ENCODE peak calls at places on chromosomes 2 and 18, in six cellular contexts. J, V, A, O, X and B are unnamed samples.

GRCh38 chr2:46555646-46556205 is 76.4 kb downstream of the TMEM247 start:
- DNase-seq in V (no peak), J (no peak), O (no peak), X (no peak), A (no peak), B (no peak)

GRCh38 chr2:54503192-54503591 is 47.1 kb downstream of the SPTBN1 start:
- DNase-seq in J (peak), X (peak), O (peak), V (no peak), A (peak), B (peak)

GRCh38 chr18:32714571-32715148 is 58.2 kb downstream of the KLHL14 start:
- DNase-seq in A (peak), J (no peak), X (peak), V (peak), O (peak), B (peak)

GRCh38 chr2:58973831-58974281 is 732.7 kb upstream of the FANCL start:
- DNase-seq in J (no peak), A (peak), O (peak), X (no peak), V (no peak), B (no peak)

GRCh38 chr2:71720596-71721361 is 267.4 kb downstream of the DYSF start:
- DNase-seq in V (no peak), O (no peak), A (no peak), X (peak), J (no peak), B (no peak)

GRCh38 chr2:172012688-172013358 is 13.1 kb downstream of the METAP1D start:
- DNase-seq in A (no peak), J (no peak), V (no peak), O (no peak), X (peak), B (no peak)

GRCh38 chr2:231708773-231709635 is 679 bp downstream of the PTMA start:
- DNase-seq in V (no peak), J (peak), O (peak), X (no peak), A (peak), B (peak)

GRCh38 chr2:12044857-12045256 is 298.4 kb downstream of the LPIN1 start:
- DNase-seq in X (no peak), O (no peak), A (no peak), J (no peak), V (peak), B (no peak)

GRCh38 chr2:157880927-157881326 is 4.8 kb upstream of the ACVR1 start:
- DNase-seq in V (no peak), X (no peak), O (no peak), A (no peak), J (no peak), B (no peak)

GRCh38 chr2:85133751-85134254 is 611 bp downstream of the TCF7L1 start:
- DNase-seq in A (peak), V (no peak), X (no peak), O (peak), J (no peak), B (peak)

GRCh38 chr2:84631047-84631446 is 114.7 kb downstream of the DNAH6 start:
- DNase-seq in J (peak), O (peak), A (peak), V (no peak), X (peak), B (peak)

GRCh38 chr18:8660316-8660715 is 45.0 kb upstream of the MTCL1 start:
- DNase-seq in X (no peak), O (no peak), A (no peak), J (no peak), V (no peak), B (peak)

GRCh38 chr2:134917219-134917957 is 1.2 kb upstream of the CCNT2 start:
- DNase-seq in O (no peak), V (no peak), A (peak), J (no peak), X (peak), B (no peak)

GRCh38 chr18:62737474-62737873 is 22.1 kb downstream of the PHLPP1 start:
- DNase-seq in J (no peak), O (no peak), X (no peak), A (no peak), V (no peak), B (no peak)

GRCh38 chr18:45556217-45556616 is 59.1 kb upstream of the SLC14A2 start:
- DNase-seq in J (peak), A (no peak), O (no peak), X (no peak), V (no peak), B (no peak)

GRCh38 chr2:21291281-21291825 is 167.6 kb downstream of the TDRD15 start:
- DNase-seq in V (no peak), X (no peak), O (no peak), A (no peak), J (no peak), B (peak)

GRCh38 chr2:127305985-127306585 is 12.1 kb upstream of the ERCC3 start:
- DNase-seq in O (no peak), J (no peak), V (no peak), X (no peak), A (no peak), B (no peak)

GRCh38 chr2:228841877-228842276 is 429.2 kb downstream of the PID1 start:
- DNase-seq in A (no peak), V (no peak), X (no peak), O (no peak), J (no peak), B (no peak)

GRCh38 chr18:9802774-9803697 is 82.7 kb upstream of the TXNDC2 start:
- DNase-seq in X (peak), A (no peak), J (peak), O (no peak), V (no peak), B (peak)

GRCh38 chr2:157173740-157174184 is 83.7 kb upstream of the GALNT5 start:
- DNase-seq in A (peak), O (peak), V (no peak), X (no peak), J (no peak), B (peak)

GRCh38 chr2:65877331-65877791 is 445.0 kb upstream of the SPRED2 start:
- DNase-seq in J (no peak), O (no peak), X (no peak), V (no peak), A (no peak), B (peak)

GRCh38 chr2:99863236-99863913 is 279.0 kb downstream of the AFF3 start:
- DNase-seq in A (no peak), X (no peak), J (no peak), V (no peak), O (no peak), B (peak)

GRCh38 chr2:216216951-216217903 is 108.1 kb downstream of the XRCC5 start:
- DNase-seq in A (peak), V (no peak), O (peak), J (peak), X (peak), B (peak)

GRCh38 chr2:86499326-86499725 is 58.2 kb downstream of the KDM3A start:
- DNase-seq in A (peak), X (no peak), O (no peak), J (no peak), V (no peak), B (no peak)

GRCh38 chr2:96264656-96265348 is 995 bp downstream of the TMEM127 start:
- DNase-seq in X (peak), A (no peak), J (no peak), V (no peak), O (peak), B (peak)

GRCh38 chr2:198311020-198311419 is 506.6 kb downstream of the PLCL1 start:
- DNase-seq in X (peak), V (no peak), O (no peak), J (no peak), A (no peak), B (no peak)

GRCh38 chr2:198309081-198309480 is 504.7 kb downstream of the PLCL1 start:
- DNase-seq in O (no peak), J (no peak), V (no peak), X (no peak), A (no peak), B (no peak)

GRCh38 chr2:198312621-198313483 is 508.5 kb downstream of the PLCL1 start:
- DNase-seq in V (no peak), J (no peak), A (no peak), X (no peak), O (no peak), B (no peak)

GRCh38 chr2:198308368-198308767 is 504.0 kb downstream of the PLCL1 start:
- DNase-seq in X (no peak), J (no peak), V (no peak), O (no peak), A (no peak), B (no peak)

DNA sequence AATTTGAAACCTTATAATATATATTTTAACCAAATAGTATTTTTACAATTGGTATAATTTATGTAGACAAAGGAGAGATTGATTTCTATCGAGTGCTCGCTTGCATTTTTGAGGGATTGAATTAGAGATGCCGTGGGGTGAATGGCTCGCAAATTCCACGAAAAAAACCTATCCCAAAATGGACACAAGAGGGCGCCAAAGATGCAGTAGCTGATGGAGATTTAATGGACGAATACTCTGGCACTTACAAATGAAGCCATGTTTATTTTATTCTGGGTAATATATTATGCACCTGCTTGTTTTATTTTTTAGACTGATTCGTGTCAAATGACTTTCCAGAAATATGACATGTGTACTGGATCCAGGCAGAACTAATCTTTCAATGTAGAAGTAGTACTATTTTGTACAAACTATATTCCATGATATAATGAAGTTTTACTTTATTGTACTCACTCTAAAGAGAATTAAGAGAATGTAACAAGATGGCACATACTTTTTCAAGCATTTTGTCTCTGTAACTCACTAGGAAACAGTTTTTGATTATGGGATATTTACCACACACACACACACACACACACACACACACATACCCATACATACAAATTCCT is 505.4 kb downstream of the PLCL1 start:
- DNase-seq in J (peak), X (peak), O (peak), A (peak), V (no peak), B (peak)
- TF ChIP-seq SMC3 in J (peak), X (peak), O (peak), A (peak), V (peak), B (peak)

DNA sequence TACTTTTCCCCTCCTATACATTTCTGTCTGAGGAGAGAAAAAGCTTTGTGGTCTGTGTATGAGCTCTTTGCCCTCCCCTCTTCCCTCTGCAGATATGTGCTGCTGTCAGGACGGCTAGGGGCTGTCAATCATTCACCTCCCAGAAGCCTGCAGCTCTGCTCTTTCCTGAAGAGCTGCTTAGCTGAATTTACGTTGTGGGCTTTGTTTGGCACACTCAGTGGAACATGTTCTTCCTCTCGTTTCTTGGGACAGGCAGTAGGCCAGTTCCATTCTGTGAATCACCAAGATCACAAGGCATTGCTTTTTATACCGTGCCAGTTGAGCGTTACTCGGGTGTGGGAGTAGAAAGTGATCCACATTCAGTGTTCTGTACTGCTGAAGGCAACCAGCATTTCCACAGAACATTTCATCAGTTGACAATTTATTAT is 136.7 kb downstream of the LAMA3 start:
- DNase-seq in V (no peak), J (no peak), A (no peak), O (no peak), X (no peak), B (peak)
- TF ChIP-seq SMC3 in V (no peak), J (no peak), A (no peak), O (no peak), X (no peak), B (no peak)

GRCh38 chr18:11308499-11308898 is 159.1 kb upstream of the PIEZO2 start:
- DNase-seq in X (no peak), J (no peak), O (no peak), V (no peak), A (no peak), B (peak)

GRCh38 chr18:11310476-11311086 is 161.2 kb upstream of the PIEZO2 start:
- DNase-seq in O (peak), A (peak), X (peak), J (peak), V (no peak), B (peak)

GRCh38 chr18:11307716-11308115 is 158.3 kb upstream of the PIEZO2 start:
- DNase-seq in J (no peak), X (no peak), A (no peak), V (no peak), O (no peak), B (no peak)

GRCh38 chr18:11305507-11305906 is 156.1 kb upstream of the PIEZO2 start:
- DNase-seq in O (no peak), A (no peak), J (no peak), X (no peak), V (no peak), B (no peak)

GRCh38 chr18:11309172-11309571 is 159.8 kb upstream of the PIEZO2 start:
- DNase-seq in V (no peak), A (peak), X (peak), O (no peak), J (no peak), B (no peak)
- TF ChIP-seq SMC3 in V (no peak), A (no peak), X (no peak), O (peak), J (no peak), B (peak)

DNA sequence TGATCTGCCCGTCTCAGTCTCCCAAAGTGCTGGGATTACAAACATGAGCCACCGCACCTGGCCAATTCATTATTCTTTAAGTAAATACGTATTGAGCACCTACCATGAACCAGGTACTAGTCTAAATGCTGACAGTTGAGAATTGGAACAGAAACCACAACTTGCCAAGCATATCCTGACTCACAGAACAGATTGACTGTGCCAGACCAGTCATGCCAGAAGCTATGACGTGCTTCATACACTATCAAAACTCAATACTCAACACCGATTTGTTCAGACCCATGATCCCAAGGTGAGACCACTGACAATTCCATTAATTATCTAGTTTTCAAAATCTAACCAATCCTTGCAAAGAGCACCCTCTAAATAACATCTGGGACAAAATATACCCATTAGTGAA is 148.6 kb downstream of the B3GNT2 start:
- DNase-seq in A (no peak), J (no peak), X (no peak), V (peak), O (no peak), B (no peak)
- TF ChIP-seq SMC3 in A (no peak), J (no peak), X (no peak), V (no peak), O (no peak), B (no peak)

DNA sequence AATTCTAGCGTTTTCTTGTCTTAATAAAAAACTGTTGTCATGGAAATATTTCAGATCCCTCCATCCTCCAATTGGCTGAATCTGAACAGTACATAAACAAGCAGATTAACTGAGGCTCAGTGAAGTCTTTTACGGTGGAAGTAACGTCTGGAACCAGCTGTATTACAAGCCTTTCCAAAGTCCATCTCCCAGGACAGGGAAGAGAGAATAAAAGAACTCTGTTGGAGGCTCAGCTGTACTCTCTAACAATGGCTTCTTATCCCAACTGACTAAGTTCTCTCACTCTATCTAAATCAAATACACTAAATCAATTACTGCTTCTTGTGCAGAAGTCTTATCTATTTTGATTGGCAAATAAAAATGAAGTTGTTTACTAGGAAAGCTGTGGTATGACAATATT is 19.9 kb upstream of the NEDD4L start:
- DNase-seq in X (peak), O (no peak), V (no peak), J (no peak), A (no peak), B (no peak)
- TF ChIP-seq SMC3 in X (no peak), O (no peak), V (no peak), J (no peak), A (no peak), B (no peak)

DNA sequence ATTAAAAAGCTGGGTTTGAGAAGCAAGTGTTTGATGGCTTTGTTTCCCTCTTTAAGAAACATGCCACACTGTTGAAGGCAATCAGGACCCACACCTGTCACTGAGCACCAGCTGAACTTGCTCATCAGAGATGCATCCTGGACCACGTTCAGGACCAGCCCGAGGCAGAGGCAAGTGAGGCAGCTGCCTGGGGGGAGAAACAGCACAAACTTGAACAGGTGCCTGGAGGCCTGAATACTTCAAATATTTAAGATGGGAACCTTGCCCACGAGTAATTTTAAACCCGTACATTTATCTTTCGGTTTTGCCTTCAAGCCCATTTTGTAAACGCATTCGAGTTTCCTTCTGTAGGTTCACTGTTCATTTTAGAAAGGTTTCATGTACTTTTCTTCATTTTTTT is 421.3 kb downstream of the NYAP2 start:
- DNase-seq in V (no peak), J (no peak), O (no peak), X (no peak), A (no peak), B (no peak)
- TF ChIP-seq SMC3 in V (no peak), J (no peak), O (no peak), X (no peak), A (no peak), B (no peak)

GRCh38 chr2:101159526-101159925 is 8.3 kb upstream of the TBC1D8 start:
- DNase-seq in V (no peak), O (no peak), X (no peak), A (no peak), J (no peak), B (no peak)

GRCh38 chr2:101162561-101163330 is 11.6 kb upstream of the TBC1D8 start:
- DNase-seq in X (no peak), A (no peak), V (no peak), J (no peak), O (no peak), B (no peak)

GRCh38 chr2:101157272-101157671 is 6.1 kb upstream of the TBC1D8 start:
- DNase-seq in O (no peak), V (no peak), A (no peak), X (no peak), J (no peak), B (no peak)

GRCh38 chr2:101160454-101160853 is 9.3 kb upstream of the TBC1D8 start:
- DNase-seq in J (no peak), O (no peak), X (no peak), V (no peak), A (peak), B (peak)
- TF ChIP-seq SMC3 in J (no peak), O (no peak), X (no peak), V (no peak), A (no peak), B (no peak)

GRCh38 chr2:237932731-237933131 is 34.1 kb upstream of the UBE2F start:
- DNase-seq in X (no peak), A (no peak), O (no peak), J (no peak), V (no peak), B (peak)
- TF ChIP-seq SMC3 in X (no peak), A (no peak), O (no peak), J (no peak), V (no peak), B (no peak)

DNA sequence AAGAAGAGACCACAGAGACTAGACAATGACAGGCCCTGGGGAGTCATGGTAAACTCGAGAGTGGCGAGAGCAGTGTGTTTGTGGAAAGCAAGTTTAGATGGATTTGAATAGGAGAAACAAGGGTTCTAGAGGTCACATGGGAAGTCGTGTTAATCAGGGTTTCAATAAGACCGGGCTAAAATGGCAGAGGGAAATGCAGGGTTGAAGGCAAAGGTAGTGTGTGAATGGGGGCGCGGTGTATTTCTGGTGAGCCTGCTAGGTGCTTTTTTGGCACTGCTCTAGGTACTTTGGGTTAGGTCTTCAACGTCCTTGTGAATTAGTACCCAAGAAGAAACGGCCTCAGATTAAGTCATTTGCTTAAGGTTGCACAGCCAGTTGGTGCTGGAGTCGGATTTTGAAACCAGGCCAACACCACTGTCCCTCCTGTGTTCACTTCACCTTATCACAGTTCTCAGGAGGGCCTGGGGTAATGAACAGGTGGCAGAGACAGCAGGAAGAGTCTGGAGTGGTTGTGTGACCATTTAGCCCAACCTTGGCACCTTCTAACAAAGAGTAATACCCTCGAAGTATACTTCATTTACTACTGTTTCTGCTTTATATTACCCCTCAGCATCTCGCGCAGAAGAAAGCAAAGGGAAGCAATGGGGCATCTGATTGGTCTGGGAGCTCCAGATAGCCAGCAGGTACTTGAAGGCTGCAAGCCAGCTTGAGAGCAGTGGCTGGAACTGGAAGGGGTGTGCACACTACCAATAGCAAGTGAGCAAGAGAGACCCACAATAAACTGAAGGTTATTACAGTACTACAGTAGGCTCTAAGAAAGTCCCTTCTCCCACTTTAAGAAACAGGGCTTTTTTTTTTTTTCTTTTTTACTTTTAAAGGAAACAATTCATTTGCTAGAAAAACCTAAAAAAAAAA is 33.4 kb upstream of the GAREM2 start:
- DNase-seq in J (no peak), X (no peak), V (no peak), A (peak), O (no peak), B (no peak)
- TF ChIP-seq SMC3 in J (no peak), X (no peak), V (no peak), A (no peak), O (no peak), B (no peak)